ENCODE peak calls at places on chromosomes 12 and 14, in seven cellular contexts. One of them, this sample, is unnamed.

GRCh38 chr12:57844725-57845477 is 1.6 kb downstream of the CTDSP2 start:
- DNase-seq in right atrium auricular region: peak
- DNase-seq in HTR-8/SVneo: peak
- DNase-seq in mammary epithelial cell: peak
- DNase-seq in mesendoderm: peak
- DNase-seq in lower lobe of right lung: peak
- DNase-seq in stimulated activated naive B cell treated with anti-CD40 and anti-IgM and Interleukin-4, amounts not matched to agents 10 μg/mL and 1 μg/mL and 100 μg/mL, for 72 hours: no peak
- DNase-seq in this sample: no peak

GRCh38 chr14:102722646-102723045 is 54.6 kb upstream of the TRAF3 start:
- DNase-seq in stimulated activated naive B cell treated with anti-CD40 and anti-IgM and Interleukin-4, amounts not matched to agents 10 μg/mL and 1 μg/mL and 100 μg/mL, for 72 hours: no peak
- DNase-seq in lower lobe of right lung: no peak
- DNase-seq in right atrium auricular region: no peak
- DNase-seq in mammary epithelial cell: no peak
- DNase-seq in mesendoderm: no peak
- DNase-seq in HTR-8/SVneo: no peak
- DNase-seq in this sample: no peak

GRCh38 chr12:77324763-77325468 is 259.5 kb upstream of the E2F7 start:
- DNase-seq in mammary epithelial cell: peak
- DNase-seq in mesendoderm: peak
- DNase-seq in right atrium auricular region: peak
- DNase-seq in lower lobe of right lung: peak
- DNase-seq in HTR-8/SVneo: peak
- DNase-seq in stimulated activated naive B cell treated with anti-CD40 and anti-IgM and Interleukin-4, amounts not matched to agents 10 μg/mL and 1 μg/mL and 100 μg/mL, for 72 hours: no peak
- DNase-seq in this sample: no peak

GRCh38 chr14:71726639-71727085 is 205.6 kb upstream of the RGS6 start:
- DNase-seq in lower lobe of right lung: no peak
- DNase-seq in mesendoderm: no peak
- DNase-seq in mammary epithelial cell: no peak
- DNase-seq in HTR-8/SVneo: no peak
- DNase-seq in right atrium auricular region: no peak
- DNase-seq in stimulated activated naive B cell treated with anti-CD40 and anti-IgM and Interleukin-4, amounts not matched to agents 10 μg/mL and 1 μg/mL and 100 μg/mL, for 72 hours: no peak
- DNase-seq in this sample: no peak

GRCh38 chr12:103431387-103431786 is 64.4 kb downstream of the C12orf42 start:
- DNase-seq in HTR-8/SVneo: no peak
- DNase-seq in stimulated activated naive B cell treated with anti-CD40 and anti-IgM and Interleukin-4, amounts not matched to agents 10 μg/mL and 1 μg/mL and 100 μg/mL, for 72 hours: no peak
- DNase-seq in mesendoderm: no peak
- DNase-seq in mammary epithelial cell: no peak
- DNase-seq in lower lobe of right lung: no peak
- DNase-seq in right atrium auricular region: no peak
- DNase-seq in this sample: no peak

GRCh38 chr12:176321-177181 is 37.4 kb downstream of the SLC6A12 start:
- DNase-seq in stimulated activated naive B cell treated with anti-CD40 and anti-IgM and Interleukin-4, amounts not matched to agents 10 μg/mL and 1 μg/mL and 100 μg/mL, for 72 hours: no peak
- DNase-seq in mesendoderm: peak
- DNase-seq in HTR-8/SVneo: peak
- DNase-seq in mammary epithelial cell: peak
- DNase-seq in lower lobe of right lung: no peak
- DNase-seq in right atrium auricular region: no peak
- DNase-seq in this sample: no peak

GRCh38 chr14:31154956-31155355 is 52.6 kb downstream of the HECTD1 start:
- DNase-seq in right atrium auricular region: no peak
- DNase-seq in stimulated activated naive B cell treated with anti-CD40 and anti-IgM and Interleukin-4, amounts not matched to agents 10 μg/mL and 1 μg/mL and 100 μg/mL, for 72 hours: no peak
- DNase-seq in lower lobe of right lung: no peak
- DNase-seq in HTR-8/SVneo: no peak
- DNase-seq in mammary epithelial cell: no peak
- DNase-seq in mesendoderm: no peak
- DNase-seq in this sample: no peak

GRCh38 chr12:115920395-115921183 is 356.9 kb downstream of the MED13L start:
- DNase-seq in mammary epithelial cell: no peak
- DNase-seq in HTR-8/SVneo: no peak
- DNase-seq in stimulated activated naive B cell treated with anti-CD40 and anti-IgM and Interleukin-4, amounts not matched to agents 10 μg/mL and 1 μg/mL and 100 μg/mL, for 72 hours: no peak
- DNase-seq in mesendoderm: no peak
- DNase-seq in lower lobe of right lung: no peak
- DNase-seq in right atrium auricular region: peak
- DNase-seq in this sample: no peak

GRCh38 chr12:89247962-89248361 is 104.3 kb downstream of the DUSP6 start:
- DNase-seq in mesendoderm: no peak
- DNase-seq in HTR-8/SVneo: no peak
- DNase-seq in right atrium auricular region: no peak
- DNase-seq in lower lobe of right lung: no peak
- DNase-seq in stimulated activated naive B cell treated with anti-CD40 and anti-IgM and Interleukin-4, amounts not matched to agents 10 μg/mL and 1 μg/mL and 100 μg/mL, for 72 hours: no peak
- DNase-seq in mammary epithelial cell: no peak
- DNase-seq in this sample: no peak

GRCh38 chr12:99498756-99499155 is 148.8 kb upstream of the GARIN6 start:
- DNase-seq in stimulated activated naive B cell treated with anti-CD40 and anti-IgM and Interleukin-4, amounts not matched to agents 10 μg/mL and 1 μg/mL and 100 μg/mL, for 72 hours: no peak
- DNase-seq in mammary epithelial cell: peak
- DNase-seq in lower lobe of right lung: no peak
- DNase-seq in mesendoderm: peak
- DNase-seq in right atrium auricular region: no peak
- DNase-seq in HTR-8/SVneo: peak
- DNase-seq in this sample: no peak